ENCODE peak calls at places on chromosomes 12 and 14, in five cellular contexts. E is activated T-cell treated with anti-CD3 and anti-CD28 coated beads, Interleukin-2, amount 50 U/mL, for 72 hours; L is Panc1; Z is right cardiac atrium; R is left ventricle myocardium superior. H is an unnamed sample.

GRCh38 chr14:64232095-64232830 is 61.9 kb downstream of the ESR2 start:
- ATAC-seq in Z (peak; percentile 45), E (peak; percentile 90), L (peak; percentile 53), R (peak; percentile 79), H (no peak)

GRCh38 chr12:66979270-66979669 is 289.9 kb upstream of the CAND1 start:
- ATAC-seq in L (no peak), R (no peak), E (peak; percentile 94), Z (no peak), H (no peak)

GRCh38 chr12:104886418-104887401 is 71.4 kb downstream of the SLC41A2 start:
- ATAC-seq in L (no peak), R (no peak), Z (no peak), E (no peak), H (no peak)

GRCh38 chr14:91332448-91333059 is 85.1 kb downstream of the CCDC88C start:
- ATAC-seq in E (no peak), L (no peak), R (no peak), Z (no peak), H (peak; percentile 26)

GRCh38 chr14:103607822-103608221 is 21.2 kb upstream of the KLC1 start:
- ATAC-seq in Z (no peak), E (peak; percentile 7), R (no peak), L (no peak), H (no peak)

GRCh38 chr12:70556179-70556869 is 80.9 kb downstream of the PTPRB start:
- ATAC-seq in R (no peak), E (no peak), L (no peak), Z (no peak), H (no peak)

GRCh38 chr14:45664668-45665356 is 411.8 kb upstream of the MIS18BP1 start:
- ATAC-seq in L (no peak), R (no peak), Z (no peak), E (no peak), H (no peak)

GRCh38 chr12:70393787-70394519 is 27.9 kb downstream of the KCNMB4 start:
- ATAC-seq in L (no peak), R (no peak), Z (no peak), E (no peak), H (no peak)

GRCh38 chr14:96586921-96587822 is 85.0 kb downstream of the PAPOLA start:
- ATAC-seq in Z (no peak), L (no peak), E (no peak), R (no peak), H (no peak)

GRCh38 chr14:75578786-75579781 is 664 bp downstream of the FLVCR2 start:
- ATAC-seq in Z (peak; percentile 75), L (peak; percentile 76), R (peak; percentile 55), E (no peak), H (peak; percentile 65)

GRCh38 chr12:97875064-97875463 is 412.5 kb downstream of the RMST start:
- ATAC-seq in Z (no peak), R (no peak), E (no peak), L (no peak), H (no peak)

GRCh38 chr12:113445544-113446176 is 23.5 kb downstream of the SDSL start:
- ATAC-seq in R (no peak), E (peak; percentile 44), L (no peak), Z (no peak), H (no peak)

GRCh38 chr12:63955831-63956685 is 111.6 kb downstream of the SRGAP1 start:
- ATAC-seq in Z (peak; percentile 96), L (no peak), R (peak; percentile 93), E (no peak), H (peak; percentile 86)

GRCh38 chr12:40017488-40017887 is 88.4 kb downstream of the SLC2A13 start:
- ATAC-seq in Z (no peak), R (peak; percentile 24), L (no peak), E (no peak), H (no peak)

GRCh38 chr12:131076277-131076676 is 122.6 kb downstream of the ADGRD1 start:
- ATAC-seq in Z (peak; percentile 9), E (no peak), R (no peak), L (no peak), H (no peak)

GRCh38 chr12:54571166-54571856 is 17.1 kb downstream of the PPP1R1A start:
- ATAC-seq in Z (no peak), L (no peak), E (no peak), R (no peak), H (no peak)

GRCh38 chr12:15184484-15184883 is 36.7 kb downstream of the RERG start:
- ATAC-seq in L (no peak), R (no peak), Z (no peak), E (no peak), H (no peak)

GRCh38 chr12:76551482-76551888 is 8.1 kb downstream of the OSBPL8 start:
- ATAC-seq in L (no peak), R (no peak), Z (no peak), E (no peak), H (no peak)

GRCh38 chr12:50589650-50590435 is 85.1 kb downstream of the DIP2B start:
- ATAC-seq in E (peak; percentile 87), Z (no peak), R (no peak), L (peak; percentile 69), H (no peak)

GRCh38 chr12:27034607-27035293 is 12.4 kb downstream of the MED21 start:
- ATAC-seq in L (no peak), R (no peak), Z (no peak), E (no peak), H (no peak)

GRCh38 chr12:71772728-71773127 is 18.1 kb downstream of the RAB21 start:
- ATAC-seq in L (no peak), Z (no peak), R (no peak), E (no peak), H (no peak)

GRCh38 chr14:36520601-36521525 is 831 bp upstream of the NKX2-1 start:
- ATAC-seq in E (peak; percentile 42), R (peak; percentile 50), L (peak; percentile 90), Z (no peak), H (no peak)

GRCh38 chr12:112892821-112893220 is 13.9 kb upstream of the OAS1 start:
- ATAC-seq in L (no peak), E (no peak), R (no peak), Z (no peak), H (no peak)

GRCh38 chr14:70354204-70354603 is 5.3 kb downstream of the COX16 start:
- ATAC-seq in L (no peak), E (no peak), Z (no peak), R (no peak), H (no peak)

GRCh38 chr12:93137656-93138612 is 208.8 kb upstream of the EEA1 start:
- ATAC-seq in R (peak; percentile 70), Z (no peak), E (peak; percentile 92), L (no peak), H (peak; percentile 40)

GRCh38 chr14:54169254-54169924 is 212.8 kb upstream of the BMP4 start:
- ATAC-seq in E (no peak), Z (no peak), L (no peak), R (no peak), H (peak; percentile 11)

GRCh38 chr14:68619805-68620574 is 172.9 kb downstream of the ZFP36L1 start:
- ATAC-seq in L (no peak), E (no peak), R (peak; percentile 96), Z (peak; percentile 90), H (no peak)

GRCh38 chr12:98253641-98254040 is 261.7 kb upstream of the TMPO start:
- ATAC-seq in L (no peak), E (no peak), Z (no peak), R (no peak), H (no peak)

GRCh38 chr14:73463411-73463810 is 5.1 kb upstream of the NUMB start:
- ATAC-seq in L (no peak), E (peak; percentile 72), R (peak; percentile 1), Z (no peak), H (peak; percentile 50)

GRCh38 chr12:121830588-121831265 is 26.9 kb downstream of the SETD1B start:
- ATAC-seq in E (peak; percentile 18), L (no peak), R (no peak), Z (no peak), H (no peak)

GRCh38 chr14:71380271-71380670 is 473.0 kb downstream of the PCNX1 start:
- ATAC-seq in L (no peak), Z (no peak), R (no peak), E (no peak), H (no peak)

GRCh38 chr12:12229556-12230092 is 37.2 kb downstream of the LRP6 start:
- ATAC-seq in L (no peak), R (no peak), Z (no peak), E (no peak), H (no peak)

GRCh38 chr12:99658950-99659349 is 11.4 kb downstream of the GARIN6 start:
- ATAC-seq in R (no peak), L (no peak), E (no peak), Z (no peak), H (no peak)

GRCh38 chr12:123957191-123957590 is 15.4 kb downstream of the CCDC92 start:
- ATAC-seq in Z (no peak), E (no peak), L (no peak), R (no peak), H (no peak)

GRCh38 chr14:69259531-69260245 is at the start of gene GALNT16:
- ATAC-seq in L (peak; percentile 40), R (peak; percentile 44), E (peak; percentile 4), Z (peak; percentile 24), H (peak; percentile 24)

GRCh38 chr12:20270557-20270956 is 97.8 kb upstream of the PDE3A start:
- ATAC-seq in R (no peak), E (no peak), L (no peak), Z (no peak), H (no peak)

GRCh38 chr12:111532741-111533140 is 66.4 kb downstream of the ATXN2 start:
- ATAC-seq in E (no peak), L (no peak), R (no peak), Z (no peak), H (no peak)

GRCh38 chr14:91305650-91306431 is 61.3 kb upstream of the GPR68 start:
- ATAC-seq in R (no peak), E (no peak), Z (no peak), L (no peak), H (no peak)

GRCh38 chr12:102474438-102475064 is 5.8 kb downstream of the IGF1 start:
- ATAC-seq in R (no peak), E (peak; percentile 93), Z (no peak), L (no peak), H (no peak)

GRCh38 chr12:56336361-56337167 is 2.1 kb upstream of the IL23A start:
- ATAC-seq in Z (no peak), E (no peak), R (no peak), L (no peak), H (no peak)